ENCODE peak calls at places on chromosomes 4 and X, in four cellular contexts. One of them, this sample, is unnamed.
A peak's percentile ranks its signal among the peaks of the same experiment; 100 is the strongest.

GRCh38 chrX:22338740-22339139 is 66.0 kb downstream of the CBLL2 start:
- DNase-seq in IMR-90: peak; percentile 66
- DNase-seq in H9: no peak
- DNase-seq in neuronal stem cell: no peak
- DNase-seq in this sample: peak; percentile 3

GRCh38 chr4:38049545-38050170 is 89.5 kb downstream of the PTTG2 start:
- DNase-seq in IMR-90: no peak
- DNase-seq in neuronal stem cell: no peak
- DNase-seq in H9: no peak
- DNase-seq in this sample: peak; percentile 20

GRCh38 chr4:91319869-91320268 is 983.9 kb upstream of the GRID2 start:
- DNase-seq in H9: no peak
- DNase-seq in IMR-90: no peak
- DNase-seq in neuronal stem cell: no peak
- DNase-seq in this sample: no peak

GRCh38 chrX:13126785-13127184 is 82.4 kb upstream of the FAM9C start:
- DNase-seq in neuronal stem cell: no peak
- DNase-seq in H9: no peak
- DNase-seq in IMR-90: no peak
- DNase-seq in this sample: no peak

GRCh38 chrX:47078129-47079043 is at the start of gene RGN:
- DNase-seq in H9: peak; percentile 47
- DNase-seq in IMR-90: no peak
- DNase-seq in neuronal stem cell: peak; percentile 1
- DNase-seq in this sample: peak; percentile 26

GRCh38 chr4:128220286-128221235 is 67.1 kb downstream of the PGRMC2 start:
- DNase-seq in H9: no peak
- DNase-seq in IMR-90: peak; percentile 75
- DNase-seq in neuronal stem cell: no peak
- DNase-seq in this sample: peak; percentile 20

GRCh38 chrX:36241397-36241796 is 321.9 kb downstream of the CFAP47 start:
- DNase-seq in H9: peak; percentile 32
- DNase-seq in IMR-90: no peak
- DNase-seq in neuronal stem cell: no peak
- DNase-seq in this sample: peak; percentile 38

GRCh38 chr4:175671491-175671934 is 140.6 kb downstream of the GPM6A start:
- DNase-seq in H9: peak; percentile 61
- DNase-seq in neuronal stem cell: peak; percentile 20
- DNase-seq in IMR-90: no peak
- DNase-seq in this sample: peak; percentile 68

GRCh38 chrX:17595456-17596035 is 141.7 kb upstream of the SCML1 start:
- DNase-seq in neuronal stem cell: no peak
- DNase-seq in IMR-90: peak; percentile 62
- DNase-seq in H9: no peak
- DNase-seq in this sample: no peak

GRCh38 chrX:103656623-103657022 is 27.8 kb downstream of the TCEAL1 start:
- DNase-seq in H9: no peak
- DNase-seq in IMR-90: peak; percentile 83
- DNase-seq in neuronal stem cell: no peak
- DNase-seq in this sample: no peak

GRCh38 chr4:184331155-184331995 is 113.7 kb upstream of the ENPP6 start:
- DNase-seq in IMR-90: peak; percentile 23
- DNase-seq in H9: no peak
- DNase-seq in neuronal stem cell: no peak
- DNase-seq in this sample: no peak

GRCh38 chrX:72128881-72129280 is 2.8 kb downstream of the RTL5 start:
- DNase-seq in IMR-90: no peak
- DNase-seq in neuronal stem cell: no peak
- DNase-seq in H9: peak; percentile 43
- DNase-seq in this sample: peak; percentile 50

GRCh38 chr4:109214622-109215350 is 87.7 kb downstream of the COL25A1 start:
- DNase-seq in neuronal stem cell: no peak
- DNase-seq in H9: no peak
- DNase-seq in IMR-90: no peak
- DNase-seq in this sample: no peak

GRCh38 chrX:100926453-100926852 is 2.3 kb downstream of the XKRX start:
- DNase-seq in IMR-90: peak; percentile 18
- DNase-seq in neuronal stem cell: no peak
- DNase-seq in H9: no peak
- DNase-seq in this sample: no peak

GRCh38 chr4:78059524-78059889 is 2.4 kb downstream of the FRAS1 start:
- DNase-seq in H9: peak; percentile 73
- DNase-seq in neuronal stem cell: peak; percentile 72
- DNase-seq in IMR-90: peak; percentile 45
- DNase-seq in this sample: peak; percentile 96

GRCh38 chrX:56802921-56803848 is 74.1 kb downstream of the NBDY start:
- DNase-seq in H9: peak; percentile 71
- DNase-seq in neuronal stem cell: peak; percentile 48
- DNase-seq in IMR-90: peak; percentile 76
- DNase-seq in this sample: peak; percentile 70

GRCh38 chrX:151814767-151815166 is 80.2 kb downstream of the CNGA2 start:
- DNase-seq in IMR-90: no peak
- DNase-seq in H9: no peak
- DNase-seq in neuronal stem cell: no peak
- DNase-seq in this sample: no peak

GRCh38 chr4:73589887-73590801 is 30.1 kb downstream of the RASSF6 start:
- DNase-seq in IMR-90: no peak
- DNase-seq in neuronal stem cell: no peak
- DNase-seq in H9: no peak
- DNase-seq in this sample: peak; percentile 33

GRCh38 chr4:142156246-142156645 is 519.9 kb downstream of the IL15 start:
- DNase-seq in IMR-90: no peak
- DNase-seq in H9: no peak
- DNase-seq in neuronal stem cell: no peak
- DNase-seq in this sample: no peak

GRCh38 chr4:92014060-92014459 is 289.7 kb upstream of the GRID2 start:
- DNase-seq in H9: no peak
- DNase-seq in neuronal stem cell: no peak
- DNase-seq in IMR-90: no peak
- DNase-seq in this sample: no peak

GRCh38 chr4:184747034-184747830 is 13.3 kb upstream of the CENPU start:
- DNase-seq in neuronal stem cell: no peak
- DNase-seq in H9: peak; percentile 55
- DNase-seq in IMR-90: no peak
- DNase-seq in this sample: peak; percentile 42

GRCh38 chrX:119646515-119646914 is 40.3 kb upstream of the NKRF start:
- DNase-seq in H9: no peak
- DNase-seq in neuronal stem cell: no peak
- DNase-seq in IMR-90: no peak
- DNase-seq in this sample: no peak

GRCh38 chrX:153851981-153852380 is 21.6 kb upstream of the PDZD4 start:
- DNase-seq in IMR-90: no peak
- DNase-seq in neuronal stem cell: no peak
- DNase-seq in H9: no peak
- DNase-seq in this sample: no peak

GRCh38 chr4:11720292-11720691 is 291.6 kb upstream of the HS3ST1 start:
- DNase-seq in H9: no peak
- DNase-seq in neuronal stem cell: no peak
- DNase-seq in IMR-90: peak; percentile 67
- DNase-seq in this sample: peak; percentile 29

GRCh38 chrX:119105826-119106225 is 21.8 kb downstream of the KIAA1210 start:
- DNase-seq in neuronal stem cell: no peak
- DNase-seq in IMR-90: peak; percentile 19
- DNase-seq in H9: no peak
- DNase-seq in this sample: no peak

GRCh38 chr4:66178901-66179300 is 508.6 kb upstream of the EPHA5 start:
- DNase-seq in IMR-90: no peak
- DNase-seq in H9: no peak
- DNase-seq in neuronal stem cell: peak; percentile 31
- DNase-seq in this sample: peak; percentile 19

GRCh38 chr4:45931151-45931550 is 192.7 kb downstream of the GABRG1 start:
- DNase-seq in neuronal stem cell: no peak
- DNase-seq in H9: no peak
- DNase-seq in IMR-90: no peak
- DNase-seq in this sample: no peak

GRCh38 chr4:182022899-182023298 is 220.3 kb upstream of the TENM3 start:
- DNase-seq in IMR-90: peak; percentile 2
- DNase-seq in H9: no peak
- DNase-seq in neuronal stem cell: no peak
- DNase-seq in this sample: no peak

GRCh38 chr4:118351851-118352827 is 664 bp downstream of the PRSS12 start:
- DNase-seq in IMR-90: peak; percentile 59
- DNase-seq in H9: peak; percentile 57
- DNase-seq in neuronal stem cell: peak; percentile 35
- DNase-seq in this sample: peak; percentile 72

GRCh38 chr4:182801626-182802025 is 115.6 kb downstream of the DCTD start:
- DNase-seq in neuronal stem cell: no peak
- DNase-seq in IMR-90: no peak
- DNase-seq in H9: no peak
- DNase-seq in this sample: no peak

GRCh38 chr4:155960522-155960921 is 6.9 kb upstream of the CTSO start:
- DNase-seq in H9: no peak
- DNase-seq in neuronal stem cell: no peak
- DNase-seq in IMR-90: peak; percentile 61
- DNase-seq in this sample: no peak

GRCh38 chrX:105975382-105975781 is 63.1 kb downstream of the SERPINA7 start:
- DNase-seq in H9: no peak
- DNase-seq in neuronal stem cell: peak; percentile 1
- DNase-seq in IMR-90: peak; percentile 1
- DNase-seq in this sample: peak; percentile 22

GRCh38 chr4:87901426-87901825 is 68.7 kb downstream of the MEPE start:
- DNase-seq in neuronal stem cell: no peak
- DNase-seq in IMR-90: no peak
- DNase-seq in H9: no peak
- DNase-seq in this sample: no peak

GRCh38 chr4:53688186-53688790 is 97.0 kb upstream of the LNX1 start:
- DNase-seq in H9: no peak
- DNase-seq in IMR-90: peak; percentile 100
- DNase-seq in neuronal stem cell: no peak
- DNase-seq in this sample: no peak

DNA sequence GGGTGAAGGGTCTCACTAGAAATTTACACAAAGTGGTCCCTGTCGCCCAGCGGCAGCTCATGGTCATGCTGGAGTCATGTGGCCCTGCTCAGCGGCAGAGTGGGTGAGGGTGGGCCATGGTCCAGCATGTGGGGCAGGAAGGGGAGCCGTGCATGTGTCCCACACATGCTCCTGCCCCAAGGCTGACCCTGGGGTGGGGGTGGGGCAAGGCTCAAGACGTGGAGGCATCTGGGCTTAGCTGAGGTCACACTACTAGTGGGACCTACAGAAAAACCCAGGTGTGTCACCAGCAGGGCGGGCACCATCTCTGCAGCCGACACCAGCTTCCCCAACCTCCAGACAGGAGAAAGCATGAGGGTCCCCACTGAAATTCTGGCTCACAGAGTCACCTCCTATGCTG is 42.4 kb downstream of the EVC start:
- DNase-seq in neuronal stem cell: no peak
- DNase-seq in IMR-90: no peak
- DNase-seq in H9: no peak
- DNase-seq in this sample: no peak
- H3K27ac ChIP-seq in neuronal stem cell: no peak overlapping the region
- H3K27ac ChIP-seq in IMR-90: peak overlapping the region; percentile 29
- H3K27ac ChIP-seq in H9: no peak overlapping the region
- H3K27ac ChIP-seq in this sample: no peak overlapping the region

GRCh38 chrX:15804563-15804962 is 14.3 kb downstream of the ZRSR2 start:
- DNase-seq in neuronal stem cell: no peak
- DNase-seq in H9: no peak
- DNase-seq in IMR-90: no peak
- DNase-seq in this sample: no peak
- H3K4ac ChIP-seq in neuronal stem cell: no peak overlapping the region
- H3K4ac ChIP-seq in H9: no peak overlapping the region
- H3K4ac ChIP-seq in IMR-90: no peak overlapping the region
- H3K4ac ChIP-seq in this sample: no peak overlapping the region

GRCh38 chr4:8227201-8227770 is 28.2 kb downstream of the SH3TC1 start:
- DNase-seq in IMR-90: no peak
- DNase-seq in neuronal stem cell: no peak
- DNase-seq in H9: no peak
- DNase-seq in this sample: no peak
- H2AK5ac ChIP-seq in IMR-90: no peak overlapping the region
- H2AK5ac ChIP-seq in neuronal stem cell: peak overlapping the region; percentile 88
- H2AK5ac ChIP-seq in H9: no peak overlapping the region
- H2AK5ac ChIP-seq in this sample: peak overlapping the region; percentile 59

GRCh38 chr4:7928711-7929505 is 10.8 kb downstream of the AFAP1 start:
- DNase-seq in H9: no peak
- DNase-seq in IMR-90: no peak
- DNase-seq in neuronal stem cell: no peak
- DNase-seq in this sample: no peak
- H3K27ac ChIP-seq in H9: no peak overlapping the region
- H3K27ac ChIP-seq in IMR-90: no peak overlapping the region
- H3K27ac ChIP-seq in neuronal stem cell: no peak overlapping the region
- H3K27ac ChIP-seq in this sample: peak overlapping the region; percentile 8

This sample was measured in mesendoderm.